ENCODE peak calls at places on chromosomes 12 and 14, in nine cellular contexts. H is pancreas; V is left cardiac atrium; P is upper lobe of left lung; K is naive thymus-derived CD8-positive, alpha-beta T cell; U is left ventricle myocardium superior; I is left lobe of liver; W is A549; L is WTC11. G is an unnamed sample.

GRCh38 chr12:32789446-32789845 is 33.7 kb upstream of the YARS2 start:
- ATAC-seq in U (no peak), K (no peak), L (no peak), V (no peak), W (no peak), I (no peak), P (no peak), H (no peak), G (no peak)

GRCh38 chr12:68476786-68477185 is 133.9 kb upstream of the RAP1B start:
- ATAC-seq in P (no peak), I (no peak), K (no peak), V (no peak), L (no peak), H (no peak), U (no peak), W (no peak), G (no peak)

GRCh38 chr14:95290769-95291440 is 28.8 kb downstream of the CLMN start:
- ATAC-seq in L (peak), K (no peak), W (no peak), V (peak), U (peak), I (peak), P (no peak), H (peak), G (peak)

GRCh38 chr12:31586703-31587102 is 4.2 kb downstream of the DENND5B start:
- ATAC-seq in W (no peak), H (no peak), P (no peak), I (no peak), K (no peak), L (no peak), U (no peak), V (no peak), G (no peak)

GRCh38 chr14:103001651-103002396 is 55.5 kb downstream of the CDC42BPB start:
- ATAC-seq in H (no peak), W (no peak), I (no peak), V (no peak), P (no peak), L (no peak), U (no peak), K (no peak), G (no peak)

GRCh38 chr12:80567391-80567790 is 123.4 kb downstream of the PTPRQ start:
- ATAC-seq in I (no peak), V (no peak), L (no peak), U (no peak), H (no peak), K (no peak), W (no peak), P (no peak), G (no peak)

GRCh38 chr14:82432531-82432930 is 898.9 kb upstream of the SEL1L start:
- ATAC-seq in V (no peak), L (peak), P (no peak), H (no peak), K (no peak), I (no peak), W (no peak), U (no peak), G (no peak)

GRCh38 chr14:61620130-61620946 is 75.0 kb upstream of the HIF1A start:
- ATAC-seq in V (peak), W (no peak), U (no peak), P (peak), H (no peak), K (no peak), I (no peak), L (no peak), G (peak)

GRCh38 chr14:74979442-74980397 is 23.0 kb upstream of the EIF2B2 start:
- ATAC-seq in W (no peak), I (no peak), L (peak), K (no peak), V (peak), H (no peak), U (peak), P (no peak), G (no peak)

GRCh38 chr12:91851741-91852477 is 293.7 kb downstream of the BTG1 start:
- ATAC-seq in W (no peak), H (no peak), K (no peak), I (no peak), U (no peak), V (no peak), L (no peak), P (no peak), G (no peak)

GRCh38 chr12:14167005-14167628 is 185.7 kb upstream of the GRIN2B start:
- ATAC-seq in L (peak), V (no peak), K (no peak), H (no peak), P (no peak), I (peak), W (peak), U (no peak), G (no peak)

G was measured in gastroesophageal sphincter.